ENCODE peak calls at places on chromosome 2, in four cellular contexts. H, Z, G and P are unnamed samples.

GRCh38 chr2:105398522-105399206 is at the start of gene FHL2:
- DNase-seq in G (peak), H (peak), Z (peak), P (peak)

GRCh38 chr2:11133238-11133935 is 21.9 kb upstream of the SLC66A3 start:
- DNase-seq in H (no peak), Z (no peak), G (no peak), P (no peak)

GRCh38 chr2:84527137-84528129 is 11.1 kb downstream of the DNAH6 start:
- DNase-seq in H (no peak), G (no peak), Z (no peak), P (no peak)

GRCh38 chr2:202014328-202015034 is 19.2 kb upstream of the FZD7 start:
- DNase-seq in G (no peak), Z (peak), H (no peak), P (no peak)

GRCh38 chr2:120863661-120864320 is 128.1 kb downstream of the GLI2 start:
- DNase-seq in H (no peak), Z (peak), G (no peak), P (no peak)

GRCh38 chr2:134677866-134678774 is 40.7 kb downstream of the TMEM163 start:
- DNase-seq in H (no peak), G (no peak), Z (no peak), P (no peak)

GRCh38 chr2:229409751-229410181 is 138.7 kb upstream of the PID1 start:
- DNase-seq in H (no peak), G (no peak), Z (no peak), P (no peak)

GRCh38 chr2:54212456-54212855 is 43.6 kb downstream of the TSPYL6 start:
- DNase-seq in Z (peak), G (no peak), H (no peak), P (no peak)

GRCh38 chr2:27932396-27932795 is 41.9 kb downstream of the BABAM2 start:
- DNase-seq in H (no peak), G (no peak), Z (peak), P (no peak)

GRCh38 chr2:223019390-223019930 is 32.5 kb upstream of the KCNE4 start:
- DNase-seq in H (no peak), Z (no peak), G (no peak), P (no peak)

GRCh38 chr2:56185582-56186046 is 1.8 kb downstream of the CCDC85A start:
- DNase-seq in G (no peak), Z (peak), H (no peak), P (no peak)

GRCh38 chr2:159982270-159982669 is 80.1 kb downstream of the PLA2R1 start:
- DNase-seq in H (no peak), G (no peak), Z (no peak), P (no peak)

GRCh38 chr2:8191427-8191826 is 490.4 kb upstream of the ID2 start:
- DNase-seq in Z (no peak), G (no peak), H (no peak), P (no peak)

GRCh38 chr2:236711440-236711839 is 141.8 kb downstream of the ACKR3 start:
- DNase-seq in G (no peak), H (no peak), Z (no peak), P (no peak)

GRCh38 chr2:212974692-212975091 is 176.7 kb downstream of the IKZF2 start:
- DNase-seq in Z (no peak), G (no peak), H (no peak), P (no peak)

GRCh38 chr2:24822049-24822706 is 29.0 kb downstream of the CENPO start:
- DNase-seq in Z (no peak), G (no peak), H (no peak), P (no peak)

GRCh38 chr2:150081775-150082517 is 405.5 kb downstream of the RND3 start:
- DNase-seq in Z (no peak), H (no peak), G (no peak), P (no peak)

GRCh38 chr2:232491139-232491780 is 3.6 kb upstream of the ECEL1 start:
- DNase-seq in Z (no peak), G (no peak), H (no peak), P (no peak)

GRCh38 chr2:60410458-60411146 is 142.9 kb downstream of the BCL11A start:
- DNase-seq in H (no peak), G (no peak), Z (no peak), P (no peak)

GRCh38 chr2:105143467-105144127 is 97.9 kb upstream of the GPR45 start:
- DNase-seq in Z (no peak), G (no peak), H (peak), P (peak)

GRCh38 chr2:153557211-153557610 is 78.6 kb upstream of the RPRM start:
- DNase-seq in Z (peak), H (no peak), G (no peak), P (no peak)

GRCh38 chr2:38554973-38555595 is 47.6 kb downstream of the HNRNPLL start:
- DNase-seq in G (no peak), Z (no peak), H (no peak), P (no peak)

GRCh38 chr2:134446431-134447091 is 192.7 kb downstream of the MGAT5 start:
- DNase-seq in G (no peak), Z (no peak), H (no peak), P (no peak)

GRCh38 chr2:158984554-158985207 is 16.2 kb downstream of the TANC1 start:
- DNase-seq in Z (peak), G (no peak), H (no peak), P (no peak)

GRCh38 chr2:109174214-109174613 is 45.2 kb downstream of the SH3RF3 start:
- DNase-seq in H (no peak), G (no peak), Z (no peak), P (no peak)

GRCh38 chr2:239411117-239411516 is 10.3 kb upstream of the HDAC4 start:
- DNase-seq in G (no peak), H (no peak), Z (no peak), P (no peak)

GRCh38 chr2:110806053-110806452 is 73.7 kb downstream of the ACOXL start:
- DNase-seq in H (no peak), Z (no peak), G (no peak), P (peak)

GRCh38 chr2:105888625-105889024 is 143.9 kb downstream of the NCK2 start:
- DNase-seq in G (no peak), H (no peak), Z (peak), P (peak)

GRCh38 chr2:182649316-182649715 is 66.7 kb upstream of the DNAJC10 start:
- DNase-seq in Z (peak), G (no peak), H (no peak), P (no peak)

GRCh38 chr2:234974501-234975385 is 22.9 kb downstream of the SH3BP4 start:
- DNase-seq in H (no peak), G (no peak), Z (no peak), P (no peak)

GRCh38 chr2:208466133-208466919 is 59.7 kb downstream of the PTH2R start:
- DNase-seq in Z (peak), H (no peak), G (no peak), P (no peak)

GRCh38 chr2:225136552-225136951 is 94.3 kb upstream of the DOCK10 start:
- DNase-seq in Z (no peak), H (no peak), G (no peak), P (no peak)

GRCh38 chr2:20418519-20418918 is 28.4 kb upstream of the RHOB start:
- DNase-seq in H (no peak), G (no peak), Z (no peak), P (no peak)

GRCh38 chr2:170812716-170813585 is 3.7 kb upstream of the GAD1 start:
- DNase-seq in H (no peak), Z (peak), G (no peak), P (peak)

GRCh38 chr2:46335404-46335965 is 38.3 kb downstream of the EPAS1 start:
- DNase-seq in Z (no peak), H (no peak), G (no peak), P (no peak)

GRCh38 chr2:176885661-176886060 is 326.9 kb upstream of the HNRNPA3 start:
- DNase-seq in Z (no peak), G (no peak), H (no peak), P (no peak)

GRCh38 chr2:120919216-120919615 is 183.5 kb downstream of the GLI2 start:
- DNase-seq in Z (no peak), H (no peak), G (no peak), P (no peak)

GRCh38 chr2:241194811-241195210 is 6.3 kb downstream of the ANO7 start:
- DNase-seq in H (no peak), G (no peak), Z (no peak), P (no peak)

GRCh38 chr2:240953426-240954425 is 44.7 kb upstream of the SNED1 start:
- DNase-seq in H (no peak), Z (no peak), G (no peak), P (no peak)

GRCh38 chr2:10423400-10423774 is 24.7 kb downstream of the ODC1 start:
- DNase-seq in H (no peak), G (no peak), Z (no peak), P (no peak)